ENCODE peak calls at places on chromosomes 6 and 20, in four cellular contexts. S is pulmonary artery endothelial cell, T is NCI-H1105, B is fibroblast of lung. C is an unnamed sample.

GRCh38 chr20:56685879-56686278 is 56.8 kb downstream of the TFAP2C start:
- DNase-seq in S (no peak), T (no peak), B (no peak), C (no peak)

GRCh38 chr6:52505726-52506501 is 70.9 kb downstream of the TRAM2 start:
- DNase-seq in S (no peak), T (no peak), B (no peak), C (no peak)

GRCh38 chr6:39416728-39417127 is 94.2 kb upstream of the KCNK16 start:
- DNase-seq in S (peak), T (no peak), B (no peak), C (no peak)

GRCh38 chr6:163500105-163500504 is 85.6 kb downstream of the QKI start:
- DNase-seq in S (no peak), T (no peak), B (peak), C (no peak)

GRCh38 chr6:74936886-74937285 is 269.0 kb downstream of the COL12A1 start:
- DNase-seq in S (no peak), T (no peak), B (no peak), C (no peak)

GRCh38 chr20:1810926-1811620 is 84.1 kb upstream of the SIRPA start:
- DNase-seq in S (no peak), T (no peak), B (peak), C (no peak)

GRCh38 chr20:59667981-59668515 is 63.7 kb downstream of the PHACTR3 start:
- DNase-seq in S (no peak), T (no peak), B (no peak), C (no peak)

GRCh38 chr6:110485461-110485860 is 9.0 kb upstream of the SLC22A16 start:
- DNase-seq in S (no peak), T (no peak), B (no peak), C (no peak)

GRCh38 chr6:11407403-11407802 is 130.1 kb upstream of the TMEM170B start:
- DNase-seq in S (no peak), T (no peak), B (no peak), C (no peak)

GRCh38 chr20:48669946-48670630 is 157.7 kb downstream of the PREX1 start:
- DNase-seq in S (peak), T (no peak), B (no peak), C (no peak)

GRCh38 chr6:131694832-131695426 is 6.3 kb downstream of the OR2A4 start:
- DNase-seq in S (peak), T (peak), B (peak), C (peak)

GRCh38 chr20:57256205-57256604 is 10.2 kb downstream of the BMP7 start:
- DNase-seq in S (no peak), T (no peak), B (no peak), C (no peak)

GRCh38 chr6:7916959-7917358 is 6.4 kb upstream of the TXNDC5 start:
- DNase-seq in S (no peak), T (no peak), B (no peak), C (no peak)

GRCh38 chr6:38113810-38114577 is 294.5 kb downstream of the ZFAND3 start:
- DNase-seq in S (no peak), T (peak), B (no peak), C (peak)

GRCh38 chr6:145829950-145830349 is 15.4 kb upstream of the FBXO30 start:
- DNase-seq in S (no peak), T (no peak), B (no peak), C (no peak)

GRCh38 chr6:34585512-34586045 is 29.4 kb upstream of the SPDEF start:
- DNase-seq in S (no peak), T (no peak), B (peak), C (no peak)

GRCh38 chr6:15544321-15544900 is 118.4 kb downstream of the DTNBP1 start:
- DNase-seq in S (no peak), T (no peak), B (peak), C (no peak)

GRCh38 chr6:33915134-33915533 is 111.3 kb upstream of the MLN start:
- DNase-seq in S (no peak), T (no peak), B (no peak), C (peak)